ENCODE peak calls at places on chromosomes 1 and 21, in four cellular contexts. Y is left cardiac atrium; Q is CD4-positive, alpha-beta memory T cell; H is NCI-H1417. A is an unnamed sample.

GRCh38 chr21:43733529-43734071 is 14.7 kb downstream of the PDXK start:
- DNase-seq in H (no peak), Y (no peak), Q (no peak), A (no peak)

GRCh38 chr1:9733160-9733789 is 81.7 kb downstream of the PIK3CD start:
- DNase-seq in H (no peak), Q (no peak), Y (no peak), A (no peak)

GRCh38 chr1:171740987-171741871 is 636 bp downstream of the VAMP4 start:
- DNase-seq in Q (peak), Y (peak), H (peak), A (peak)

GRCh38 chr1:21672478-21673276 is 3.5 kb upstream of the RAP1GAP start:
- DNase-seq in Y (no peak), H (no peak), Q (no peak), A (no peak)

GRCh38 chr1:227449051-227449450 is 114.3 kb upstream of the ZNF678 start:
- DNase-seq in Q (peak), Y (no peak), H (peak), A (no peak)

GRCh38 chr1:227299238-227299637 is 19.1 kb downstream of the CDC42BPA start:
- DNase-seq in H (no peak), Q (no peak), Y (no peak), A (no peak)

GRCh38 chr1:179445593-179445992 is 79.8 kb downstream of the AXDND1 start:
- DNase-seq in Q (no peak), H (no peak), Y (no peak), A (no peak)

GRCh38 chr1:62385923-62386322 is 50.9 kb upstream of the USP1 start:
- DNase-seq in H (no peak), Q (no peak), Y (no peak), A (no peak)

GRCh38 chr1:66402194-66402593 is 131.8 kb upstream of the SGIP1 start:
- DNase-seq in Y (peak), H (peak), Q (no peak), A (no peak)

GRCh38 chr1:154453155-154453554 is 48.0 kb downstream of the IL6R start:
- DNase-seq in Q (no peak), Y (no peak), H (no peak), A (no peak)

GRCh38 chr21:45471229-45472052 is 66.5 kb downstream of the COL18A1 start:
- DNase-seq in H (no peak), Q (no peak), Y (peak), A (no peak)

GRCh38 chr21:46253610-46254124 is 25.1 kb upstream of the LSS start:
- DNase-seq in Q (peak), Y (no peak), H (no peak), A (no peak)

GRCh38 chr1:113901171-113901570 is 3.4 kb downstream of the AP4B1 start:
- DNase-seq in Y (no peak), H (no peak), Q (no peak), A (no peak)

GRCh38 chr1:247273013-247273412 is 17.1 kb downstream of the VN1R5 start:
- DNase-seq in Y (no peak), Q (no peak), H (no peak), A (no peak)

GRCh38 chr1:200628223-200628868 is 7.8 kb upstream of the KIF14 start:
- DNase-seq in Q (peak), H (no peak), Y (no peak), A (no peak)

A was measured in NCI-H510A treated with DMSO at 0.1 percent for 48 hours.